ENCODE peak calls at places on chromosomes 3 and 15, in six cellular contexts. U, F, P, Z, E and O are unnamed samples.

GRCh38 chr3:169148448-169149348 is 514.8 kb downstream of the MECOM start:
- DNase-seq in U (no peak), E (no peak), Z (no peak), P (no peak), F (no peak), O (no peak)

GRCh38 chr3:17047162-17047561 is 162.4 kb downstream of the PLCL2 start:
- DNase-seq in E (no peak), F (no peak), U (no peak), P (no peak), Z (no peak), O (no peak)

GRCh38 chr3:85189731-85190130 is 230.9 kb downstream of the CADM2 start:
- DNase-seq in Z (no peak), P (no peak), E (no peak), U (no peak), F (no peak), O (no peak)

GRCh38 chr3:57120803-57121174 is 44.4 kb downstream of the IL17RD start:
- DNase-seq in U (no peak), E (no peak), F (no peak), P (no peak), Z (no peak), O (no peak)

GRCh38 chr15:101264011-101264410 is 12.2 kb upstream of the CHSY1 start:
- DNase-seq in Z (no peak), F (no peak), P (no peak), E (no peak), U (no peak), O (no peak)

GRCh38 chr3:81666502-81667121 is 94.8 kb downstream of the GBE1 start:
- DNase-seq in P (no peak), E (no peak), F (no peak), U (no peak), Z (no peak), O (no peak)

GRCh38 chr15:57503911-57504598 is 87.6 kb upstream of the MYZAP start:
- DNase-seq in P (no peak), F (no peak), E (no peak), U (no peak), Z (no peak), O (no peak)

GRCh38 chr15:78203346-78204225 is 30.8 kb downstream of the ACSBG1 start:
- DNase-seq in F (no peak), E (peak), Z (no peak), P (peak), U (no peak), O (no peak)

GRCh38 chr15:25967120-25967519 is 104.0 kb upstream of the ATP10A start:
- DNase-seq in Z (no peak), U (no peak), E (no peak), F (no peak), P (no peak), O (no peak)

GRCh38 chr15:85792872-85793621 is 1.7 kb downstream of the KLHL25 start:
- DNase-seq in E (no peak), Z (no peak), P (peak), U (no peak), F (no peak), O (no peak)